ENCODE peak calls at places on chromosome 1, in four cellular contexts. O is fibroblast of the aortic adventitia; V is Caki2; H is activated CD4-positive, CD25-positive, alpha-beta regulatory T cell treated with anti-CD3 and anti-CD28 coated beads, Interleukin-2, amount 50 U/mL, for 72 hours. W is an unnamed sample.

GRCh38 chr1:125065092-125065820 is 3880.5 kb downstream of the SRGAP2C start:
- DNase-seq in H (no peak), V (no peak), O (no peak), W (no peak)

GRCh38 chr1:33497410-33497809 is 25.0 kb downstream of the ZSCAN20 start:
- DNase-seq in O (no peak), V (no peak), H (no peak), W (no peak)

GRCh38 chr1:2003564-2004131 is at the start of gene CFAP74:
- DNase-seq in O (peak; percentile 10), V (no peak), H (no peak), W (no peak)

GRCh38 chr1:199029855-199030254 is 391.0 kb downstream of the PTPRC start:
- DNase-seq in H (no peak), V (no peak), O (peak; percentile 27), W (no peak)

GRCh38 chr1:240352769-240353168 is 259.2 kb downstream of the GREM2 start:
- DNase-seq in H (no peak), O (no peak), V (peak; percentile 3), W (no peak)

GRCh38 chr1:84995484-84996334 is 1.2 kb downstream of the MCOLN2 start:
- DNase-seq in O (no peak), H (no peak), V (no peak), W (no peak)

GRCh38 chr1:45410850-45411509 is 70.7 kb upstream of the MUTYH start:
- DNase-seq in V (no peak), H (no peak), O (peak; percentile 52), W (no peak)

GRCh38 chr1:110042981-110043380 is 8.6 kb downstream of the STRIP1 start:
- DNase-seq in H (no peak), O (no peak), V (no peak), W (no peak)

GRCh38 chr1:232628335-232629214 is 1.4 kb downstream of the SIPA1L2 start:
- DNase-seq in V (peak; percentile 66), O (peak; percentile 64), H (no peak), W (no peak)

GRCh38 chr1:64745181-64745985 is 508 bp downstream of the RAVER2 start:
- DNase-seq in O (peak; percentile 55), H (no peak), V (peak; percentile 29), W (no peak)

GRCh38 chr1:112337028-112337531 is 58.9 kb upstream of the CTTNBP2NL start:
- DNase-seq in H (no peak), V (no peak), O (peak; percentile 48), W (peak; percentile 31)

GRCh38 chr1:197485790-197486189 is 217.7 kb downstream of the CRB1 start:
- DNase-seq in V (peak; percentile 2), H (no peak), O (no peak), W (no peak)

GRCh38 chr1:9125325-9125724 is 3.6 kb downstream of the GPR157 start:
- DNase-seq in V (no peak), O (no peak), H (no peak), W (no peak)

GRCh38 chr1:182604128-182604834 is at the start of gene RGS16:
- DNase-seq in H (peak; percentile 94), O (peak; percentile 76), V (peak; percentile 69), W (peak; percentile 96)

GRCh38 chr1:1462318-1462966 is 9.1 kb upstream of the ATAD3B start:
- DNase-seq in H (no peak), V (peak; percentile 44), O (peak; percentile 29), W (no peak)

GRCh38 chr1:39933956-39934941 is 20.7 kb upstream of the MFSD2A start:
- DNase-seq in V (no peak), O (peak; percentile 96), H (no peak), W (no peak)

GRCh38 chr1:227774051-227774720 is 39.0 kb downstream of the SNAP47 start:
- DNase-seq in O (no peak), V (no peak), H (no peak), W (no peak)

GRCh38 chr1:151846062-151846568 is 6.5 kb upstream of the C2CD4D start:
- DNase-seq in O (peak; percentile 52), V (peak; percentile 68), H (no peak), W (no peak)

GRCh38 chr1:44524655-44525530 is 119.8 kb downstream of the RNF220 start:
- DNase-seq in V (no peak), H (no peak), O (no peak), W (no peak)

W was measured in NCI-H1092.